ENCODE peak calls at places on chromosome 13, in seven cellular contexts. V is Right ventricle myocardium superior, E is MG63, Q is pancreas, Z is GF-D8, J is cardiac muscle cell, T is NCI-H2171 treated with DMSO at 0.1 percent for 48 hours. D is an unnamed sample.

GRCh38 chr13:79392882-79393563 is 13.0 kb downstream of the RBM26 start:
- DNase-seq in E (no peak), V (no peak), J (no peak), Q (no peak), T (peak; percentile 47), Z (peak; percentile 20), D (peak; percentile 12)

GRCh38 chr13:48448963-48449614 is 36.2 kb upstream of the LPAR6 start:
- DNase-seq in J (no peak), Z (peak; percentile 54), T (no peak), V (no peak), Q (no peak), E (no peak), D (no peak)

GRCh38 chr13:52669677-52670076 is 17.0 kb downstream of the SUGT1 start:
- DNase-seq in Z (no peak), Q (no peak), E (no peak), J (no peak), V (no peak), T (no peak), D (no peak)

GRCh38 chr13:44048326-44048725 is 168.6 kb downstream of the LACC1 start:
- DNase-seq in V (no peak), T (no peak), Q (no peak), E (no peak), Z (no peak), J (no peak), D (no peak)

GRCh38 chr13:21736926-21737325 is 66.1 kb downstream of the FGF9 start:
- DNase-seq in E (no peak), Q (no peak), V (no peak), Z (no peak), J (no peak), T (no peak), D (no peak)

GRCh38 chr13:40632915-40633314 is 33.5 kb downstream of the FOXO1 start:
- DNase-seq in Z (no peak), E (no peak), J (no peak), Q (no peak), V (no peak), T (no peak), D (no peak)

GRCh38 chr13:35699181-35699580 is 222.7 kb upstream of the MAB21L1 start:
- DNase-seq in T (no peak), Z (no peak), V (no peak), E (peak; percentile 71), Q (no peak), J (no peak), D (no peak)

GRCh38 chr13:29532136-29532535 is 63.4 kb downstream of the SLC7A1 start:
- DNase-seq in E (no peak), J (no peak), V (no peak), T (no peak), Q (no peak), Z (no peak), D (no peak)

GRCh38 chr13:64993514-64994164 is 2236.5 kb downstream of the PCDH9 start:
- DNase-seq in J (no peak), E (no peak), T (no peak), Q (no peak), V (no peak), Z (no peak), D (no peak)

GRCh38 chr13:41059896-41060722 is 1.2 kb upstream of the WBP4 start:
- DNase-seq in Z (peak; percentile 92), T (peak; percentile 81), V (peak; percentile 93), J (peak; percentile 90), Q (peak; percentile 90), E (peak; percentile 91), D (peak; percentile 94)

GRCh38 chr13:42064259-42064658 is 15.8 kb downstream of the DGKH start:
- DNase-seq in Q (no peak), Z (no peak), T (no peak), J (no peak), V (no peak), E (peak; percentile 73), D (no peak)

GRCh38 chr13:98508280-98509074 is 68.4 kb downstream of the STK24 start:
- DNase-seq in V (no peak), Q (no peak), T (no peak), Z (no peak), E (peak; percentile 39), J (no peak), D (no peak)

GRCh38 chr13:75813323-75813722 is 177.2 kb downstream of the LMO7 start:
- DNase-seq in J (no peak), Z (no peak), V (peak; percentile 49), Q (no peak), E (no peak), T (peak; percentile 27), D (no peak)

GRCh38 chr13:64158910-64159309 is 2743.3 kb upstream of the PCDH20 start:
- DNase-seq in E (peak; percentile 22), Q (no peak), V (no peak), Z (no peak), J (no peak), T (no peak), D (no peak)

GRCh38 chr13:100773923-100774641 is 99.5 kb upstream of the TMTC4 start:
- DNase-seq in J (no peak), Q (no peak), T (no peak), V (no peak), E (no peak), Z (no peak), D (no peak)